ENCODE peak calls at places on chromosomes 16 and 17, in four cellular contexts. One of them, this sample, is unnamed.

GRCh38 chr17:47373002-47373401 is 49.2 kb downstream of the EFCAB13 start:
- DNase-seq in ovary: no peak
- DNase-seq in cardiac muscle cell: no peak
- DNase-seq in lung: no peak
- DNase-seq in this sample: no peak

GRCh38 chr16:981695-982151 is at the start of gene SOX8:
- DNase-seq in cardiac muscle cell: no peak
- DNase-seq in ovary: no peak
- DNase-seq in lung: no peak
- DNase-seq in this sample: no peak

GRCh38 chr16:4314532-4315184 is 1.2 kb upstream of the GLIS2 start:
- DNase-seq in ovary: peak; percentile 76
- DNase-seq in lung: no peak
- DNase-seq in cardiac muscle cell: peak; percentile 59
- DNase-seq in this sample: no peak

GRCh38 chr17:4125552-4125951 is 17.3 kb downstream of the ZZEF1 start:
- DNase-seq in cardiac muscle cell: no peak
- DNase-seq in ovary: no peak
- DNase-seq in lung: no peak
- DNase-seq in this sample: no peak

GRCh38 chr17:27938864-27939263 is 45.7 kb upstream of the LYRM9 start:
- DNase-seq in ovary: no peak
- DNase-seq in lung: no peak
- DNase-seq in cardiac muscle cell: no peak
- DNase-seq in this sample: no peak

GRCh38 chr17:10987786-10988185 is 149.9 kb upstream of the PIRT start:
- DNase-seq in cardiac muscle cell: no peak
- DNase-seq in lung: no peak
- DNase-seq in ovary: no peak
- DNase-seq in this sample: no peak

GRCh38 chr16:14672403-14672971 is 21.6 kb downstream of the PLA2G10 start:
- DNase-seq in cardiac muscle cell: peak; percentile 10
- DNase-seq in lung: peak; percentile 65
- DNase-seq in ovary: no peak
- DNase-seq in this sample: peak; percentile 50

GRCh38 chr16:71629617-71630016 is 3.6 kb downstream of the MARVELD3 start:
- DNase-seq in cardiac muscle cell: no peak
- DNase-seq in lung: no peak
- DNase-seq in ovary: no peak
- DNase-seq in this sample: no peak

GRCh38 chr16:583815-584591 is 5.9 kb upstream of the RAB40C start:
- DNase-seq in ovary: peak; percentile 56
- DNase-seq in lung: no peak
- DNase-seq in cardiac muscle cell: no peak
- DNase-seq in this sample: no peak

GRCh38 chr17:41178843-41179616 is 1.0 kb upstream of the KRTAP4-2 start:
- DNase-seq in ovary: no peak
- DNase-seq in cardiac muscle cell: no peak
- DNase-seq in lung: no peak
- DNase-seq in this sample: no peak

GRCh38 chr17:27666831-27667560 is 36.0 kb downstream of the LGALS9 start:
- DNase-seq in ovary: no peak
- DNase-seq in lung: no peak
- DNase-seq in cardiac muscle cell: no peak
- DNase-seq in this sample: no peak

GRCh38 chr16:52872706-52873105 is 180.0 kb downstream of the CHD9NB start:
- DNase-seq in ovary: no peak
- DNase-seq in lung: no peak
- DNase-seq in cardiac muscle cell: no peak
- DNase-seq in this sample: no peak

GRCh38 chr16:52871481-52871880 is 181.2 kb downstream of the CHD9NB start:
- DNase-seq in ovary: no peak
- DNase-seq in cardiac muscle cell: no peak
- DNase-seq in lung: no peak
- DNase-seq in this sample: no peak

GRCh38 chr16:52873997-52874500 is 178.6 kb downstream of the CHD9NB start:
- DNase-seq in lung: no peak
- DNase-seq in ovary: no peak
- DNase-seq in cardiac muscle cell: no peak
- DNase-seq in this sample: no peak

DNA sequence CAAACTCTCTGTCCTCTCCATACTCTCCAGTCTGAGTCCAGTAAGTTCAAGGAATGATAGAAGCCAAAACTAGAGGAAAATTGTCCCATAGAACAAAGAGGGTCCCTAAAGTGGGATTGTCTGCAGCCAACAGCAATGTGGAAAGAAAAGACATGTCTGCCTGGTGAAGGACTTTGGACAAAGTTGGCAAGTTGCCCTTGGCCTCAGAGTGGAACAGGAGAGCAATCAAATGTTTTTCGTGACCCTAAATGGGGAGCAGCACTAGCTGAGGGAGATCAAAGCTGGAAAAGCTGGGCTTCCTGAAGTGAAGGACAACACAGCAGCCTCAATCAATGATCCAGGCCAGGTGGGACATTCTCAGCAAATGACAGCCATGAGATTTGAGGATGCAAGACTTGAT is 183.5 kb downstream of the CHD9NB start:
- DNase-seq in lung: no peak
- DNase-seq in ovary: no peak
- DNase-seq in cardiac muscle cell: no peak
- DNase-seq in this sample: no peak
- H3K27ac ChIP-seq in lung: no peak overlapping the region
- H3K27ac ChIP-seq in ovary: no peak overlapping the region
- H3K27ac ChIP-seq in cardiac muscle cell: no peak overlapping the region
- H3K27ac ChIP-seq in this sample: no peak overlapping the region

GRCh38 chr17:37743612-37743874 is 1.3 kb downstream of the HNF1B start:
- DNase-seq in lung: no peak
- DNase-seq in cardiac muscle cell: no peak
- DNase-seq in ovary: no peak
- DNase-seq in this sample: peak; percentile 54
- H3K27me3 ChIP-seq in lung: no peaks in the 10 kb centered on the region
- H3K27me3 ChIP-seq in cardiac muscle cell: peaks cover 100% of the 10 kb centered on the region
- H3K27me3 ChIP-seq in ovary: peaks cover 3% of the 10 kb centered on the region
- H3K27me3 ChIP-seq in this sample: no peaks in the 10 kb centered on the region

GRCh38 chr16:54993496-54993895 is 62.8 kb downstream of the IRX5 start:
- DNase-seq in lung: no peak
- DNase-seq in ovary: no peak
- DNase-seq in cardiac muscle cell: no peak
- DNase-seq in this sample: no peak
- H3K27ac ChIP-seq in lung: no peak overlapping the region
- H3K27ac ChIP-seq in ovary: no peak overlapping the region
- H3K27ac ChIP-seq in cardiac muscle cell: no peak overlapping the region
- H3K27ac ChIP-seq in this sample: no peak overlapping the region

GRCh38 chr16:86404678-86405077 is 105.6 kb upstream of the FOXF1 start:
- DNase-seq in lung: no peak
- DNase-seq in cardiac muscle cell: no peak
- DNase-seq in ovary: no peak
- DNase-seq in this sample: no peak

GRCh38 chr16:86403541-86404163 is 106.7 kb upstream of the FOXF1 start:
- DNase-seq in ovary: no peak
- DNase-seq in cardiac muscle cell: peak; percentile 58
- DNase-seq in lung: no peak
- DNase-seq in this sample: no peak

GRCh38 chr16:86405319-86405718 is 105.0 kb upstream of the FOXF1 start:
- DNase-seq in cardiac muscle cell: no peak
- DNase-seq in ovary: no peak
- DNase-seq in lung: no peak
- DNase-seq in this sample: no peak

GRCh38 chr16:86408685-86409084 is 101.6 kb upstream of the FOXF1 start:
- DNase-seq in lung: no peak
- DNase-seq in ovary: no peak
- DNase-seq in cardiac muscle cell: no peak
- DNase-seq in this sample: no peak

GRCh38 chr16:86406056-86406455 is 104.3 kb upstream of the FOXF1 start:
- DNase-seq in ovary: no peak
- DNase-seq in cardiac muscle cell: peak; percentile 39
- DNase-seq in lung: no peak
- DNase-seq in this sample: no peak
- H3K27me3 ChIP-seq in ovary: no peaks in the 10 kb centered on the region
- H3K27me3 ChIP-seq in cardiac muscle cell: no peaks in the 10 kb centered on the region
- H3K27me3 ChIP-seq in lung: no peaks in the 10 kb centered on the region
- H3K27me3 ChIP-seq in this sample: no peaks in the 10 kb centered on the region

GRCh38 chr17:81135503-81136283 is 29.6 kb upstream of the PVALEF start:
- DNase-seq in cardiac muscle cell: no peak
- DNase-seq in lung: no peak
- DNase-seq in ovary: no peak
- DNase-seq in this sample: no peak
- H3K27ac ChIP-seq in cardiac muscle cell: no peak overlapping the region
- H3K27ac ChIP-seq in lung: no peak overlapping the region
- H3K27ac ChIP-seq in ovary: no peak overlapping the region
- H3K27ac ChIP-seq in this sample: no peak overlapping the region

This sample was measured in pancreas.